ENCODE peak calls at places on chromosomes 13 and 19, in eight cellular contexts. B is tibial nerve, M is osteoblast, D is AG04449, N is brain microvascular endothelial cell, A is uterus, Z is PC-3, H is left ventricle myocardium inferior. U is an unnamed sample.

GRCh38 chr13:24539500-24540165 is 27.1 kb upstream of the PARP4 start:
- DNase-seq in B (no peak), M (no peak), D (no peak), N (no peak), A (no peak), Z (no peak), H (no peak), U (no peak)

GRCh38 chr13:106958690-106959089 is 390.8 kb upstream of the ARGLU1 start:
- DNase-seq in B (no peak), M (no peak), D (no peak), N (no peak), A (no peak), Z (no peak), H (no peak), U (no peak)

GRCh38 chr13:112963641-112964040 is 5.4 kb upstream of the MCF2L start:
- DNase-seq in B (no peak), M (no peak), D (no peak), N (no peak), A (no peak), Z (no peak), H (no peak), U (no peak)

GRCh38 chr13:43657485-43657884 is 129.3 kb downstream of the ENOX1 start:
- DNase-seq in B (no peak), M (no peak), D (no peak), N (no peak), A (no peak), Z (no peak), H (no peak), U (no peak)

GRCh38 chr13:97982286-97982685 is 28.8 kb downstream of the IPO5 start:
- DNase-seq in B (no peak), M (peak), D (no peak), N (no peak), A (no peak), Z (no peak), H (no peak), U (peak)

GRCh38 chr19:47275866-47276461 is 1.3 kb downstream of the INAFM1 start:
- DNase-seq in B (no peak), M (peak), D (no peak), N (peak), A (peak), Z (no peak), H (peak), U (peak)

GRCh38 chr19:15091918-15092753 is 10.1 kb downstream of the OR1I1 start:
- DNase-seq in B (no peak), M (peak), D (no peak), N (peak), A (no peak), Z (peak), H (no peak), U (peak)

GRCh38 chr19:38458991-38459390 is 25.5 kb downstream of the RYR1 start:
- DNase-seq in B (no peak), M (no peak), D (no peak), N (no peak), A (no peak), Z (no peak), H (no peak), U (no peak)

GRCh38 chr13:107770541-107770940 is 444.8 kb downstream of the LIG4 start:
- DNase-seq in B (no peak), M (peak), D (no peak), N (no peak), A (no peak), Z (no peak), H (no peak), U (no peak)

GRCh38 chr13:44004881-44005280 is 125.2 kb downstream of the LACC1 start:
- DNase-seq in B (no peak), M (peak), D (peak), N (peak), A (no peak), Z (peak), H (no peak), U (peak)

DNA sequence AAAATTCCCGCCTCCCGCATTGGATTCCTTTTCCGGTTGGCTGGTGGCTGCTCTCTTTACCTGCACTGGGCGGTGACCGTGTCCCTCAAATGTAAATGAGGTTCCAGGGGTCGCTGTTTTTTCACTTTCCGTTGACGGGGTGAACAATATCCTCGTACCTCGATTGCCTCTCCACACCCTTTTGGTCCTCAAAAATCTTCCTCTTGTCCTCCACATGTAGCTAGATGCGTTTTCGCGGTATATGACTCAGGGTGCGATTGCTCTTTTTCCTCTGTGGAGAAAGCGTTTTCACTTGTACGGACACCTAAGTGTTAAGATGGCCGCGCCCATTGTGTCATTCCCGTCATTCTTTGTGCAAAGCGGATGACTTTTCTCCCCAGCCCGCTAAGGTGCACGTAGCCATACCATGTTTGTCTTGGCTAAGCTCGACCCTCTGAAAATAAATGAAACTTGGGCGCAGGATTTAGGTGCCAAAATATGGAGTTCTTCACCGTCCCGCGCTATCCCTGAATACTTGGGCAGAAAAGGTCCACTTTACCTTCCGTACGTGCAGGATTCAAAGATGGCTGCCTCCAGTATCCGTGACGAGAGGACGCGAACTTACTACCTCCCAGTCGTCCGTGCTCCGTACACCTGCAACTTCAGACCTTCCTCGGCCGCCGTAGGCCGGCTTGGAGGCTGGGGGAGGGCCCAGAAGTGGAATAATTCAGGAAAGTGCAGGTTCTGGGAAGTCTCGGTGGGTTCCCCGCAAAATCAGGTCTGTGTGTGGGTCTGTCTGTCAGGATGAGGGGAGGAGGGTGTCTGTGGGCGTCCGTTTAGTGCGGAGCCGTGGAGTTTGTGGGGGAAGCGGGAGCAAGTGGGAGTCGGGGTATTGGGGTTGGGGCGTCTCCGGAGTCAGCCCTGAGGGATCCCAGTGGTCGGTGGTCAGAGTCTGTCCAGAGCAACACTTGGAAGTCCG is at the start of gene ZNF613:
- DNase-seq in B (peak), M (peak), D (peak), N (peak), A (peak), Z (peak), H (peak), U (peak)
- H3K4me3 ChIP-seq in B (peak), M (peak), D (peak), N (peak), A (peak), Z (peak), H (peak), U (peak)

GRCh38 chr19:18202759-18203407 is 959 bp downstream of the RAB3A start:
- DNase-seq in B (no peak), M (peak), D (no peak), N (no peak), A (peak), Z (peak), H (no peak), U (peak)
- TF ChIP-seq CTCF in B (peak), M (peak), D (peak), N (peak), A (peak), Z (peak), H (peak), U (no peak)

GRCh38 chr19:7999376-7999775 is 6.1 kb downstream of the ELAVL1 start:
- DNase-seq in B (no peak), M (no peak), D (no peak), N (no peak), A (no peak), Z (no peak), H (no peak), U (no peak)

GRCh38 chr19:8004001-8004400 is 1.4 kb downstream of the ELAVL1 start:
- DNase-seq in B (no peak), M (no peak), D (no peak), N (no peak), A (no peak), Z (no peak), H (no peak), U (no peak)

GRCh38 chr19:8000298-8001038 is 5.0 kb downstream of the ELAVL1 start:
- DNase-seq in B (no peak), M (no peak), D (no peak), N (no peak), A (no peak), Z (no peak), H (no peak), U (no peak)

GRCh38 chr19:8001995-8002849 is 3.2 kb downstream of the ELAVL1 start:
- DNase-seq in B (peak), M (peak), D (peak), N (peak), A (peak), Z (peak), H (peak), U (peak)

DNA sequence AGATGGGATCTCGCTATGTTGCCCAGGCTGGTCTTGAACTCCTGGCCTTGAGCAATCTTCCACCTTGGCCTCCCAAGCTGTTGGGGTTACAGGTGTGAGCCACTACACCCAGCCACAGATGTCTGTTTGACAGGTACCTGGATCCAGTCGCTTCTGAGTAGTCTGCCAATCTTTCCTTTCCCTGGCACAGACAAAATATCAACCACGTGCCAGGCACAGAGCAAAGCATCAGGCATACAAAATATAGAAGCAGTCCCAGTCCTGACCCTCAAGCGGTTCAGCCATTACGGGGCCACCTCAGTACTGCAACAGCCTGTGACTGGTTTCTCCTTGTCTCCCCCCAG is 3.8 kb downstream of the ELAVL1 start:
- DNase-seq in B (no peak), M (no peak), D (no peak), N (no peak), A (no peak), Z (no peak), H (no peak), U (no peak)
- H3K4me3 ChIP-seq in B (no peak), M (peak), D (peak), N (no peak), A (no peak), Z (peak), H (peak), U (peak)

GRCh38 chr13:100848304-100848703 is 173.7 kb upstream of the TMTC4 start:
- DNase-seq in B (no peak), M (no peak), D (no peak), N (no peak), A (no peak), Z (no peak), H (no peak), U (no peak)
- TF ChIP-seq CTCF in B (no peak), M (no peak), D (no peak), N (no peak), A (no peak), Z (peak), H (no peak), U (no peak)

DNA sequence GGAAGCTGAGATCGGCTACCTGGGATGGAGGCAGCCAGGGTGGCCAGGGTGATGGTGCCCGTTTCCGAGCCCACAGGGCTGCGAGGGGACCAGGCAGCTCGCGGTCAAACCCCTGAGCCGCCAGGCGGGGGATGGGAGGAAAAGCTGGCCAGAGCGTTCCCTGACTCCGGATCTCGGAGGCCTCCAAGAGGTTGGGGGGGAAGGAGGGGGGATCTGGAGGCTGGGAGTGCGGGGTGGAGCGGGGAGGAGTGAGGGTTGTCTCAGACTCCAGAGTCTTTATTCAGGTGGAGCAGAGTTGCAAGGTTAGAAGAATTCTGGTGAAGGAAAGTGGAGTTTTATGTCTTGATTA is 1.1 kb downstream of the CACNG7 start:
- DNase-seq in B (no peak), M (peak), D (no peak), N (no peak), A (no peak), Z (no peak), H (no peak), U (no peak)
- H3K4me3 ChIP-seq in B (no peak), M (no peak), D (no peak), N (peak), A (no peak), Z (no peak), H (no peak), U (peak)